ENCODE peak calls at places on chromosomes 11 and 22, in seven cellular contexts. K, Z, A, U, E, Q and L are unnamed samples.

GRCh38 chr11:96412761-96413381 is 23.1 kb downstream of the JRKL start:
- DNase-seq in K (no peak), Z (no peak), A (no peak), U (no peak), E (no peak), Q (no peak), L (no peak)

GRCh38 chr22:19888131-19888746 is 33.6 kb upstream of the GNB1L start:
- DNase-seq in K (no peak), Z (no peak), A (no peak), U (no peak), E (no peak), Q (no peak), L (no peak)

GRCh38 chr11:66280428-66280827 is 2.5 kb downstream of the CNIH2 start:
- DNase-seq in K (no peak), Z (no peak), A (no peak), U (no peak), E (no peak), Q (no peak), L (no peak)

GRCh38 chr11:10376061-10376460 is 71.2 kb downstream of the ADM start:
- DNase-seq in K (no peak), Z (no peak), A (no peak), U (no peak), E (no peak), Q (no peak), L (no peak)

GRCh38 chr22:30923168-30923900 is 45.2 kb downstream of the MORC2 start:
- DNase-seq in K (no peak), Z (no peak), A (no peak), U (no peak), E (no peak), Q (no peak), L (no peak)

GRCh38 chr22:49964136-49964492 is 3.5 kb downstream of the PIM3 start:
- DNase-seq in K (no peak), Z (no peak), A (no peak), U (no peak), E (peak), Q (peak), L (no peak)

GRCh38 chr11:78645226-78646202 is 70.8 kb upstream of the NARS2 start:
- DNase-seq in K (peak), Z (peak), A (peak), U (peak), E (peak), Q (peak), L (peak)

GRCh38 chr22:37752189-37753061 is 55.3 kb upstream of the GCAT start:
- DNase-seq in K (peak), Z (peak), A (peak), U (peak), E (peak), Q (peak), L (peak)

GRCh38 chr22:49582171-49582570 is 245.5 kb downstream of the BRD1 start:
- DNase-seq in K (no peak), Z (no peak), A (no peak), U (no peak), E (peak), Q (no peak), L (no peak)

GRCh38 chr11:65390099-65390941 is 3.9 kb downstream of the FRMD8 start:
- DNase-seq in K (no peak), Z (no peak), A (peak), U (peak), E (no peak), Q (no peak), L (no peak)

GRCh38 chr11:16279524-16279923 is 76.8 kb downstream of the SOX6 start:
- DNase-seq in K (no peak), Z (no peak), A (no peak), U (no peak), E (no peak), Q (no peak), L (no peak)

GRCh38 chr22:23182289-23183106 is 2.2 kb downstream of the BCR start:
- DNase-seq in K (peak), Z (no peak), A (peak), U (no peak), E (no peak), Q (no peak), L (peak)

GRCh38 chr11:10490398-10491232 is 35.6 kb downstream of the AMPD3 start:
- DNase-seq in K (peak), Z (peak), A (peak), U (peak), E (peak), Q (peak), L (no peak)

GRCh38 chr11:91163619-91164451 is 941.0 kb upstream of the CHORDC1 start:
- DNase-seq in K (peak), Z (no peak), A (peak), U (no peak), E (no peak), Q (no peak), L (peak)

GRCh38 chr22:39135092-39135896 is 17.2 kb downstream of the CBX7 start:
- DNase-seq in K (no peak), Z (no peak), A (peak), U (no peak), E (peak), Q (no peak), L (no peak)

GRCh38 chr11:74806267-74806666 is 57.6 kb downstream of the RNF169 start:
- DNase-seq in K (no peak), Z (no peak), A (peak), U (no peak), E (no peak), Q (no peak), L (no peak)

GRCh38 chr11:79437274-79437980 is 3.4 kb downstream of the TENM4 start:
- DNase-seq in K (peak), Z (no peak), A (peak), U (no peak), E (peak), Q (peak), L (no peak)

GRCh38 chr22:45551310-45552016 is 48.8 kb downstream of the FBLN1 start:
- DNase-seq in K (no peak), Z (no peak), A (no peak), U (peak), E (no peak), Q (no peak), L (no peak)

GRCh38 chr11:19673924-19674390 is 38.7 kb upstream of the NAV2 start:
- DNase-seq in K (no peak), Z (no peak), A (no peak), U (peak), E (peak), Q (peak), L (no peak)

GRCh38 chr11:27277843-27278242 is 85.2 kb downstream of the CCDC34 start:
- DNase-seq in K (no peak), Z (no peak), A (no peak), U (no peak), E (no peak), Q (no peak), L (no peak)

GRCh38 chr11:95699631-95700470 is 89.7 kb downstream of the FAM76B start:
- DNase-seq in K (no peak), Z (no peak), A (peak), U (no peak), E (no peak), Q (no peak), L (no peak)

GRCh38 chr22:39713799-39714290 is 143.3 kb downstream of the CACNA1I start:
- DNase-seq in K (no peak), Z (no peak), A (no peak), U (no peak), E (no peak), Q (no peak), L (no peak)

GRCh38 chr22:42150727-42151590 is 20.3 kb upstream of the CYP2D6 start:
- DNase-seq in K (no peak), Z (no peak), A (no peak), U (no peak), E (no peak), Q (no peak), L (no peak)

GRCh38 chr22:41512421-41513194 is 31.7 kb downstream of the POLR3H start:
- DNase-seq in K (peak), Z (no peak), A (peak), U (no peak), E (no peak), Q (no peak), L (no peak)

GRCh38 chr11:82936261-82936660 is 34.7 kb downstream of the DDIAS start:
- DNase-seq in K (no peak), Z (no peak), A (peak), U (no peak), E (no peak), Q (no peak), L (peak)

GRCh38 chr11:12330491-12331231 is 46.7 kb upstream of the PARVA start:
- DNase-seq in K (no peak), Z (no peak), A (peak), U (peak), E (no peak), Q (no peak), L (no peak)

GRCh38 chr11:115778928-115779650 is 274.9 kb upstream of the CADM1 start:
- DNase-seq in K (no peak), Z (no peak), A (no peak), U (no peak), E (no peak), Q (no peak), L (no peak)

GRCh38 chr11:9002920-9003572 is 755 bp downstream of the NRIP3 start:
- DNase-seq in K (no peak), Z (no peak), A (no peak), U (no peak), E (no peak), Q (no peak), L (no peak)

GRCh38 chr11:9001736-9002135 is 2.1 kb downstream of the NRIP3 start:
- DNase-seq in K (peak), Z (peak), A (peak), U (no peak), E (no peak), Q (no peak), L (peak)

GRCh38 chr11:9003573-9004309 is at the start of gene NRIP3:
- DNase-seq in K (peak), Z (no peak), A (peak), U (peak), E (peak), Q (peak), L (no peak)

DNA sequence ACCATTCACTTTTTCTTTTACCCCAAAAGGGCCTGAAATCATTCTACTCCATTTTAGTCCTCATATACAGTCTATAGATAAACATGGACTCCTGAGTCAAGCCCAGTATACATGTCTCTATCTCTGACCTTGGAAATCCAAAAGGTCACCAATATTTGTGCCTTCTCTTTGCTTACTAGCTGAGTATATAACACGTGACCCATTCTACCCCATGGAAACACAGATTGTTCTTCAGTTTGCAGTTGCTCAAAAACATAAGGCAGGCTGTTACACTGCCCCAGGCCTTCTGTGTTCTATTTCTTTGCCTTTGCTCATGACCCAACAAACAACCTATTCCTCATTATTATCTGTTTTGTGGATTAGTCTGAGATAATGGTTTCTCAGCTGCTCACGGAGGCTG is 5.8 kb downstream of the NRIP3 start:
- DNase-seq in K (no peak), Z (no peak), A (no peak), U (no peak), E (no peak), Q (no peak), L (no peak)
- H3K27ac ChIP-seq in K (no peak), Z (no peak), A (no peak), U (no peak), E (no peak), Q (no peak), L (no peak)

DNA sequence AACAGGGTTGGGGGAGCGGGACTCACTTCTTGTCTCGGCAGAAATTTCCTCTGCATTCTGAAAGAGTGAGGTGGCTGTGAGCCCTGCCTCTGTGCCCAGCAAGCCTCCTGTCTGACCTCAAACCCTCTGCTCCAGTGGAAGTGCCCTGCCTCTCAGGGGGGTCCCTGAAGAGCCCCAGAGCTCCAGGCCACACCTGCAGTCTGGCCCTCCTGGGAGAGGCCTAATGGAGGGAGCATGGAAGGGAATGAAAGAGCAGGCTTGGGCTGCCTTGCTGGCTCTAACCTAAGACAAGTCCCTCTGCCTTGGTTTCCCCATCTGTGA is 14.9 kb downstream of the ARHGEF17 start:
- DNase-seq in K (no peak), Z (no peak), A (no peak), U (no peak), E (no peak), Q (no peak), L (no peak)
- H3K27ac ChIP-seq in K (peak), Z (peak), A (no peak), U (peak), E (peak), Q (peak), L (no peak)

GRCh38 chr11:123213307-123213708 is 18.3 kb upstream of the CLMP start:
- DNase-seq in K (no peak), Z (no peak), A (no peak), U (no peak), E (no peak), Q (no peak), L (no peak)
- H3K27ac ChIP-seq in K (no peak), Z (no peak), A (no peak), U (no peak), E (peak), Q (no peak), L (no peak)

GRCh38 chr11:803770-804598 is 1.0 kb downstream of the PIDD1 start:
- DNase-seq in K (peak), Z (no peak), A (peak), U (no peak), E (no peak), Q (no peak), L (no peak)
- H3K27ac ChIP-seq in K (peak), Z (no peak), A (no peak), U (no peak), E (peak), Q (no peak), L (no peak)

GRCh38 chr11:47500121-47500520 is 51.2 kb upstream of the RAPSN start:
- DNase-seq in K (no peak), Z (no peak), A (no peak), U (no peak), E (no peak), Q (no peak), L (no peak)

GRCh38 chr11:47498584-47499152 is 49.7 kb upstream of the RAPSN start:
- DNase-seq in K (no peak), Z (no peak), A (no peak), U (no peak), E (no peak), Q (no peak), L (no peak)

GRCh38 chr11:47499614-47500013 is 50.7 kb upstream of the RAPSN start:
- DNase-seq in K (no peak), Z (no peak), A (no peak), U (no peak), E (no peak), Q (no peak), L (no peak)

GRCh38 chr11:47498149-47498548 is 49.2 kb upstream of the RAPSN start:
- DNase-seq in K (no peak), Z (no peak), A (no peak), U (no peak), E (no peak), Q (no peak), L (no peak)

GRCh38 chr11:47499160-47499559 is 50.2 kb upstream of the RAPSN start:
- DNase-seq in K (no peak), Z (no peak), A (no peak), U (no peak), E (no peak), Q (no peak), L (no peak)
- H3K27ac ChIP-seq in K (no peak), Z (no peak), A (no peak), U (no peak), E (peak), Q (no peak), L (no peak)

GRCh38 chr11:17331669-17332068 is 19.9 kb upstream of the NCR3LG1 start:
- DNase-seq in K (no peak), Z (no peak), A (no peak), U (no peak), E (no peak), Q (no peak), L (no peak)
- H3K27ac ChIP-seq in K (no peak), Z (no peak), A (no peak), U (no peak), E (no peak), Q (no peak), L (no peak)

GRCh38 chr11:101738494-101738893 is 154.7 kb upstream of the TRPC6 start:
- DNase-seq in K (no peak), Z (no peak), A (no peak), U (no peak), E (no peak), Q (no peak), L (no peak)
- H3K27ac ChIP-seq in K (no peak), Z (no peak), A (no peak), U (no peak), E (no peak), Q (no peak), L (no peak)

DNA sequence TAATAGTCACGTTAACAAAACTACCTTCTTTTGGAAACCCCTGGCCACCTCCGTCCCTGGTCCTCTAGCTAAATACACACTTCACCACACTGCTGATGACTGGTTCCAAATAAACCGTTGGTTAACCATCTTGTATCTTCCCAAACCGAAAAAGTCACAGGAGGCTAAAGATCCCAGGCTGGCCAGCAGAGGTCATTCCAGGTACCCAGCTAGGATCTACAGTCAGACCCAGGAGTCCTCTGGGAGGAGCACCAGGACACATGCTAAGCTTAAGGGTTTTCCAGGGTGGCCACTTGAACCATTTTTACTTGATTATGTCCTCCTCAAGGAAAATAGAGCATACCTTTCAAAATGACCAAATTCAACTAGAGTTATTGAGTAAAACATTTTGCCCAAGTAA is 103.2 kb downstream of the ETS1 start:
- DNase-seq in K (peak), Z (no peak), A (no peak), U (no peak), E (no peak), Q (no peak), L (no peak)
- H3K27ac ChIP-seq in K (no peak), Z (no peak), A (no peak), U (peak), E (peak), Q (no peak), L (no peak)

DNA sequence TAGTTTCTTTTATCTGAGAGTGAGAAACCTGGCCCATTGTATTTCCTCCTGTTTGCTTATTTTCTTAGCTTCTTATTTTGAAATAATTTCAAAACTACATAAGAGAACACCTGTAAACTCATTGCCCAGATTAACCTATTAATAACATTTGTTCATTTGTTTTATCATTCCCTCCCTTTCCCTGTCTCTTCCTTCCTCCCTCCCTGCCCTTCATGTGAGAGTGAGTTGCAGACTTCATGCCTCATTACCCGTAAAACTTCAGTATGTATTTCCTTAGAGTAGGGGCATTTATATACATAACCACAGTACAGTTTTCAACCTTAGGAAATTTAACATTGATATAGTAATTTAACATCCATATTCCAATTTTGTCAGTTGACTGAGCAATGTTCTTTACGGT is 32.0 kb downstream of the TECTA start:
- DNase-seq in K (no peak), Z (no peak), A (no peak), U (no peak), E (no peak), Q (no peak), L (no peak)
- H3K27ac ChIP-seq in K (no peak), Z (no peak), A (no peak), U (no peak), E (no peak), Q (no peak), L (no peak)

GRCh38 chr11:63871962-63872832 is 33.3 kb downstream of the MARK2 start:
- DNase-seq in K (peak), Z (peak), A (peak), U (peak), E (peak), Q (peak), L (peak)

GRCh38 chr11:63869171-63869591 is 30.3 kb downstream of the MARK2 start:
- DNase-seq in K (peak), Z (no peak), A (peak), U (no peak), E (peak), Q (no peak), L (peak)

GRCh38 chr11:63868399-63869064 is 29.6 kb downstream of the MARK2 start:
- DNase-seq in K (no peak), Z (no peak), A (no peak), U (no peak), E (no peak), Q (no peak), L (no peak)

GRCh38 chr11:63869686-63870085 is 30.8 kb downstream of the MARK2 start:
- DNase-seq in K (no peak), Z (no peak), A (no peak), U (no peak), E (peak), Q (no peak), L (no peak)

DNA sequence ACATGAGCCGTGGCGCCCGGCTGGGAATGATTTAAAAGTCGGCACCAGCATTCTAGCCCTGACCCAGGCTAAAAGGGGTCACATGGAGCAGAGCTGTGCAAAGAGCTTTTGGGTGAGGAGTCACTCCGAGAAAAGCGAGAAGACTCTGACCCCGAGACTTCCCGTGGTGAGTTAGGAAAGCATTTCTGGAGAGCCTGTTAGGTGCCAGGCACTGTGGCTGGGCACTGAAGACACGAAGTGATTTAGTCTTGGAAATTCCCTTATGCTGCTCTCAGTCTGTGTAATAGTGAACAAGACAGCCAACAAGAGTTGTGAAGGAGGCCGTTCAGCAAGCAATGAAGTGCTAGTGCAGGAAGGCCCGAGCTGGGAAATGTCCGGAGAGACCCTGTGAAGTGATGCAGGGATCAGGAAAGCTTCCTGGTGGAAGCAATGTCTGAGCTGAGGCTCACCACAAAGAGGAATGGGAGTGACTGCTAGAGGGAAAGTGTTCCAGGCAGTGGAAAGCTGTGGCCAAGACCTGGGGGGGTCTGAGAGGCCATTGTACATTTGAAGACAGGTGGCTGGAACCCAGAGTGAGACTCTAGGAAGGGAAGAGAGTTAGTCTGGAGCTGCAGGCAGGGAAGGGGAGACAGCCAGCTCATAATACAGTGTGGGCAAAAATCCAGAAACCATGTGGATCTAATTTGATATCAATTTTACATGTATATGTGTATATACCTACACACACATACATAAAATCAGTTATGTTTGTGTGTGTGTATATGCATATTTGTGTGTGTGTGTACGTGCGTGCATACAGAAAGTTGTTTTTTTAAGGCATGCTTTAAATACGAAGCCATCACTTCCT is 31.7 kb downstream of the MARK2 start:
- DNase-seq in K (no peak), Z (no peak), A (no peak), U (no peak), E (no peak), Q (no peak), L (no peak)
- H3K27ac ChIP-seq in K (peak), Z (no peak), A (no peak), U (peak), E (peak), Q (no peak), L (no peak)